ENCODE peak calls at places on chromosomes 6 and 20, in nine cellular contexts. O, N, M, Q, G, P, Y, J and K are unnamed samples.

GRCh38 chr20:13723015-13723414 is 61.7 kb downstream of the ESF1 start:
- DNase-seq in N (no peak), O (no peak), G (no peak), Q (no peak), P (no peak), J (no peak), Y (no peak), M (no peak), K (no peak)

GRCh38 chr6:106591111-106591825 is 38.0 kb downstream of the RTN4IP1 start:
- DNase-seq in N (peak; percentile 21), P (peak; percentile 44), G (no peak), M (no peak), Q (no peak), J (no peak), Y (no peak), O (no peak), K (no peak)

GRCh38 chr20:9255171-9255570 is 186.3 kb downstream of the PLCB4 start:
- DNase-seq in P (no peak), O (no peak), M (no peak), G (no peak), Y (no peak), Q (no peak), J (no peak), N (no peak), K (no peak)

GRCh38 chr20:59028812-59029211 is 3.3 kb downstream of the ATP5F1E start:
- DNase-seq in Q (no peak), J (no peak), G (no peak), N (no peak), P (no peak), O (no peak), M (no peak), Y (no peak), K (no peak)

GRCh38 chr6:82259389-82259788 is 11.8 kb upstream of the IBTK start:
- DNase-seq in N (no peak), Y (no peak), O (no peak), M (no peak), Q (no peak), P (no peak), G (no peak), J (no peak), K (no peak)

GRCh38 chr6:152378154-152378553 is 259.0 kb downstream of the SYNE1 start:
- DNase-seq in M (no peak), Q (no peak), J (no peak), O (no peak), G (no peak), N (no peak), P (peak; percentile 43), Y (no peak), K (no peak)

GRCh38 chr6:122801397-122801796 is 12.3 kb downstream of the SMPDL3A start:
- DNase-seq in Q (no peak), G (no peak), O (no peak), N (no peak), M (no peak), J (no peak), Y (no peak), P (no peak), K (no peak)

GRCh38 chr20:865379-865778 is 31.9 kb downstream of the FAM110A start:
- DNase-seq in O (no peak), G (no peak), M (no peak), N (no peak), Y (no peak), J (no peak), P (no peak), Q (no peak), K (no peak)

GRCh38 chr6:157967486-157967885 is 14.2 kb upstream of the SYNJ2 start:
- DNase-seq in O (no peak), P (no peak), Y (no peak), N (no peak), Q (no peak), M (no peak), G (no peak), J (no peak), K (no peak)

GRCh38 chr6:15426926-15427325 is 181.1 kb downstream of the JARID2 start:
- DNase-seq in J (no peak), G (no peak), N (no peak), P (no peak), O (no peak), M (no peak), Q (no peak), Y (no peak), K (no peak)

GRCh38 chr20:17612975-17613327 is 43.1 kb downstream of the DSTN start:
- DNase-seq in N (no peak), G (no peak), O (no peak), P (no peak), Q (no peak), Y (no peak), J (no peak), M (no peak), K (no peak)